ENCODE peak calls at places on chromosomes 6 and 20, in nine cellular contexts. One of them, this sample, is unnamed.

GRCh38 chr20:35661013-35661412 is 3.7 kb downstream of the CPNE1 start:
- DNase-seq in WTC11: no peak
- DNase-seq in tibial nerve: no peak
- DNase-seq in ovary: no peak
- DNase-seq in Karpas-422: no peak
- DNase-seq in SHP77: no peak
- DNase-seq in HuH-7: no peak
- DNase-seq in astrocyte of the hippocampus: peak; percentile 41
- DNase-seq in HFFc6: no peak
- DNase-seq in this sample: no peak

GRCh38 chr6:39452746-39453145 is 130.2 kb upstream of the KCNK16 start:
- DNase-seq in HFFc6: no peak
- DNase-seq in tibial nerve: no peak
- DNase-seq in HuH-7: no peak
- DNase-seq in Karpas-422: no peak
- DNase-seq in astrocyte of the hippocampus: peak; percentile 15
- DNase-seq in SHP77: no peak
- DNase-seq in WTC11: no peak
- DNase-seq in ovary: no peak
- DNase-seq in this sample: no peak

GRCh38 chr6:142542704-142543233 is 241.0 kb downstream of the ADGRG6 start:
- DNase-seq in Karpas-422: no peak
- DNase-seq in ovary: peak; percentile 53
- DNase-seq in astrocyte of the hippocampus: peak; percentile 44
- DNase-seq in tibial nerve: peak; percentile 30
- DNase-seq in WTC11: no peak
- DNase-seq in HFFc6: peak; percentile 81
- DNase-seq in SHP77: no peak
- DNase-seq in HuH-7: no peak
- DNase-seq in this sample: peak; percentile 63

GRCh38 chr6:42099340-42100028 is 42.9 kb downstream of the C6orf132 start:
- DNase-seq in HuH-7: no peak
- DNase-seq in WTC11: no peak
- DNase-seq in ovary: no peak
- DNase-seq in astrocyte of the hippocampus: peak; percentile 38
- DNase-seq in SHP77: no peak
- DNase-seq in Karpas-422: no peak
- DNase-seq in tibial nerve: peak; percentile 22
- DNase-seq in HFFc6: peak; percentile 26
- DNase-seq in this sample: no peak

GRCh38 chr6:87155920-87156600 is 695 bp downstream of the ZNF292 start:
- DNase-seq in tibial nerve: peak; percentile 19
- DNase-seq in astrocyte of the hippocampus: peak; percentile 77
- DNase-seq in HuH-7: peak; percentile 31
- DNase-seq in WTC11: peak; percentile 72
- DNase-seq in ovary: peak; percentile 36
- DNase-seq in HFFc6: peak; percentile 32
- DNase-seq in SHP77: no peak
- DNase-seq in Karpas-422: peak; percentile 58
- DNase-seq in this sample: no peak

GRCh38 chr20:61263938-61264337 is 11.9 kb downstream of the CDH4 start:
- DNase-seq in Karpas-422: no peak
- DNase-seq in tibial nerve: no peak
- DNase-seq in HFFc6: no peak
- DNase-seq in astrocyte of the hippocampus: no peak
- DNase-seq in SHP77: no peak
- DNase-seq in HuH-7: no peak
- DNase-seq in WTC11: no peak
- DNase-seq in ovary: no peak
- DNase-seq in this sample: no peak

GRCh38 chr20:46840054-46840729 is 54.5 kb upstream of the EYA2 start:
- DNase-seq in HuH-7: no peak
- DNase-seq in SHP77: no peak
- DNase-seq in Karpas-422: no peak
- DNase-seq in ovary: no peak
- DNase-seq in tibial nerve: no peak
- DNase-seq in WTC11: no peak
- DNase-seq in HFFc6: no peak
- DNase-seq in astrocyte of the hippocampus: no peak
- DNase-seq in this sample: no peak

GRCh38 chr6:44456070-44456965 is 68.8 kb downstream of the CDC5L start:
- DNase-seq in HuH-7: peak; percentile 45
- DNase-seq in tibial nerve: no peak
- DNase-seq in WTC11: no peak
- DNase-seq in Karpas-422: peak; percentile 82
- DNase-seq in HFFc6: peak; percentile 30
- DNase-seq in astrocyte of the hippocampus: peak; percentile 62
- DNase-seq in SHP77: peak; percentile 48
- DNase-seq in ovary: peak; percentile 53
- DNase-seq in this sample: no peak

GRCh38 chr6:10180138-10181074 is 234.5 kb downstream of the TFAP2A start:
- DNase-seq in WTC11: no peak
- DNase-seq in HFFc6: no peak
- DNase-seq in tibial nerve: no peak
- DNase-seq in ovary: no peak
- DNase-seq in Karpas-422: no peak
- DNase-seq in astrocyte of the hippocampus: no peak
- DNase-seq in SHP77: no peak
- DNase-seq in HuH-7: no peak
- DNase-seq in this sample: no peak

GRCh38 chr6:22322103-22322882 is 25.5 kb upstream of the PRL start:
- DNase-seq in WTC11: no peak
- DNase-seq in ovary: no peak
- DNase-seq in astrocyte of the hippocampus: no peak
- DNase-seq in tibial nerve: no peak
- DNase-seq in HFFc6: no peak
- DNase-seq in Karpas-422: no peak
- DNase-seq in SHP77: no peak
- DNase-seq in HuH-7: no peak
- DNase-seq in this sample: no peak

GRCh38 chr20:46438156-46438750 is 31.8 kb upstream of the ELMO2 start:
- DNase-seq in astrocyte of the hippocampus: peak; percentile 52
- DNase-seq in ovary: no peak
- DNase-seq in WTC11: no peak
- DNase-seq in Karpas-422: peak; percentile 92
- DNase-seq in tibial nerve: no peak
- DNase-seq in SHP77: peak; percentile 61
- DNase-seq in HFFc6: peak; percentile 48
- DNase-seq in HuH-7: peak; percentile 49
- DNase-seq in this sample: no peak

GRCh38 chr20:33081411-33082154 is 2.1 kb downstream of the BPIFB4 start:
- DNase-seq in astrocyte of the hippocampus: no peak
- DNase-seq in ovary: no peak
- DNase-seq in tibial nerve: no peak
- DNase-seq in Karpas-422: no peak
- DNase-seq in HFFc6: no peak
- DNase-seq in SHP77: no peak
- DNase-seq in WTC11: no peak
- DNase-seq in HuH-7: no peak
- DNase-seq in this sample: no peak

GRCh38 chr6:80161438-80161837 is 55.0 kb downstream of the BCKDHB start:
- DNase-seq in Karpas-422: no peak
- DNase-seq in astrocyte of the hippocampus: no peak
- DNase-seq in tibial nerve: no peak
- DNase-seq in ovary: no peak
- DNase-seq in HuH-7: no peak
- DNase-seq in WTC11: no peak
- DNase-seq in HFFc6: no peak
- DNase-seq in SHP77: no peak
- DNase-seq in this sample: no peak

GRCh38 chr6:23505021-23505420 is 621.0 kb upstream of the NRSN1 start:
- DNase-seq in HuH-7: no peak
- DNase-seq in SHP77: no peak
- DNase-seq in astrocyte of the hippocampus: peak; percentile 4
- DNase-seq in ovary: no peak
- DNase-seq in Karpas-422: no peak
- DNase-seq in tibial nerve: no peak
- DNase-seq in HFFc6: no peak
- DNase-seq in WTC11: no peak
- DNase-seq in this sample: no peak

GRCh38 chr6:124334359-124334758 is 530.7 kb downstream of the NKAIN2 start:
- DNase-seq in WTC11: no peak
- DNase-seq in Karpas-422: no peak
- DNase-seq in SHP77: no peak
- DNase-seq in tibial nerve: no peak
- DNase-seq in ovary: no peak
- DNase-seq in HFFc6: no peak
- DNase-seq in HuH-7: no peak
- DNase-seq in astrocyte of the hippocampus: no peak
- DNase-seq in this sample: no peak

GRCh38 chr6:96116674-96117073 is 100.9 kb downstream of the FUT9 start:
- DNase-seq in HuH-7: no peak
- DNase-seq in astrocyte of the hippocampus: peak; percentile 36
- DNase-seq in WTC11: no peak
- DNase-seq in HFFc6: no peak
- DNase-seq in ovary: no peak
- DNase-seq in tibial nerve: no peak
- DNase-seq in Karpas-422: peak; percentile 55
- DNase-seq in SHP77: no peak
- DNase-seq in this sample: no peak

GRCh38 chr6:148596886-148597455 is 149.9 kb upstream of the UST start:
- DNase-seq in tibial nerve: no peak
- DNase-seq in SHP77: no peak
- DNase-seq in Karpas-422: no peak
- DNase-seq in ovary: no peak
- DNase-seq in HuH-7: no peak
- DNase-seq in astrocyte of the hippocampus: no peak
- DNase-seq in HFFc6: no peak
- DNase-seq in WTC11: no peak
- DNase-seq in this sample: no peak

GRCh38 chr6:14217728-14218637 is 100.4 kb downstream of the CD83 start:
- DNase-seq in tibial nerve: no peak
- DNase-seq in WTC11: no peak
- DNase-seq in HuH-7: no peak
- DNase-seq in SHP77: no peak
- DNase-seq in Karpas-422: no peak
- DNase-seq in astrocyte of the hippocampus: no peak
- DNase-seq in ovary: no peak
- DNase-seq in HFFc6: no peak
- DNase-seq in this sample: no peak

GRCh38 chr6:90204327-90204726 is 92.3 kb downstream of the BACH2 start:
- DNase-seq in Karpas-422: no peak
- DNase-seq in ovary: no peak
- DNase-seq in tibial nerve: no peak
- DNase-seq in astrocyte of the hippocampus: no peak
- DNase-seq in HuH-7: no peak
- DNase-seq in WTC11: no peak
- DNase-seq in SHP77: no peak
- DNase-seq in HFFc6: no peak
- DNase-seq in this sample: no peak

GRCh38 chr6:152380351-152380767 is 256.8 kb downstream of the SYNE1 start:
- DNase-seq in HuH-7: no peak
- DNase-seq in tibial nerve: no peak
- DNase-seq in ovary: no peak
- DNase-seq in WTC11: no peak
- DNase-seq in SHP77: no peak
- DNase-seq in Karpas-422: no peak
- DNase-seq in HFFc6: peak; percentile 77
- DNase-seq in astrocyte of the hippocampus: peak; percentile 88
- DNase-seq in this sample: no peak

GRCh38 chr20:10696650-10697049 is 22.9 kb upstream of the JAG1 start:
- DNase-seq in Karpas-422: peak; percentile 84
- DNase-seq in tibial nerve: no peak
- DNase-seq in WTC11: peak; percentile 77
- DNase-seq in SHP77: no peak
- DNase-seq in HuH-7: no peak
- DNase-seq in HFFc6: no peak
- DNase-seq in astrocyte of the hippocampus: no peak
- DNase-seq in ovary: no peak
- DNase-seq in this sample: no peak

GRCh38 chr6:165636415-165637048 is 26.5 kb downstream of the PDE10A start:
- DNase-seq in WTC11: peak; percentile 31
- DNase-seq in astrocyte of the hippocampus: peak; percentile 46
- DNase-seq in HuH-7: no peak
- DNase-seq in ovary: no peak
- DNase-seq in tibial nerve: no peak
- DNase-seq in HFFc6: no peak
- DNase-seq in Karpas-422: no peak
- DNase-seq in SHP77: no peak
- DNase-seq in this sample: no peak

GRCh38 chr20:14921546-14921945 is 584.1 kb upstream of the FLRT3 start:
- DNase-seq in Karpas-422: no peak
- DNase-seq in astrocyte of the hippocampus: peak; percentile 28
- DNase-seq in HFFc6: no peak
- DNase-seq in WTC11: no peak
- DNase-seq in SHP77: no peak
- DNase-seq in ovary: no peak
- DNase-seq in HuH-7: no peak
- DNase-seq in tibial nerve: no peak
- DNase-seq in this sample: no peak

GRCh38 chr6:398065-398464 is 6.5 kb downstream of the IRF4 start:
- DNase-seq in HFFc6: no peak
- DNase-seq in WTC11: no peak
- DNase-seq in SHP77: no peak
- DNase-seq in Karpas-422: no peak
- DNase-seq in ovary: no peak
- DNase-seq in tibial nerve: no peak
- DNase-seq in astrocyte of the hippocampus: no peak
- DNase-seq in HuH-7: no peak
- DNase-seq in this sample: no peak

GRCh38 chr6:45681860-45682488 is 304.2 kb upstream of the SUPT3H start:
- DNase-seq in tibial nerve: no peak
- DNase-seq in HuH-7: no peak
- DNase-seq in WTC11: no peak
- DNase-seq in astrocyte of the hippocampus: no peak
- DNase-seq in Karpas-422: peak; percentile 95
- DNase-seq in ovary: no peak
- DNase-seq in HFFc6: peak; percentile 47
- DNase-seq in SHP77: no peak
- DNase-seq in this sample: peak; percentile 94

GRCh38 chr20:57573893-57574292 is 13.0 kb downstream of the PCK1 start:
- DNase-seq in astrocyte of the hippocampus: no peak
- DNase-seq in WTC11: peak; percentile 51
- DNase-seq in HuH-7: no peak
- DNase-seq in Karpas-422: no peak
- DNase-seq in ovary: no peak
- DNase-seq in SHP77: no peak
- DNase-seq in HFFc6: no peak
- DNase-seq in tibial nerve: no peak
- DNase-seq in this sample: no peak

GRCh38 chr20:17662333-17663039 is 19.6 kb downstream of the RRBP1 start:
- DNase-seq in ovary: no peak
- DNase-seq in WTC11: no peak
- DNase-seq in tibial nerve: no peak
- DNase-seq in HuH-7: no peak
- DNase-seq in astrocyte of the hippocampus: no peak
- DNase-seq in SHP77: no peak
- DNase-seq in HFFc6: peak; percentile 31
- DNase-seq in Karpas-422: no peak
- DNase-seq in this sample: no peak

GRCh38 chr6:35181933-35182612 is 31.7 kb upstream of the SCUBE3 start:
- DNase-seq in Karpas-422: peak; percentile 60
- DNase-seq in HFFc6: peak; percentile 77
- DNase-seq in tibial nerve: peak; percentile 62
- DNase-seq in ovary: peak; percentile 39
- DNase-seq in astrocyte of the hippocampus: peak; percentile 73
- DNase-seq in HuH-7: no peak
- DNase-seq in SHP77: no peak
- DNase-seq in WTC11: peak; percentile 49
- DNase-seq in this sample: no peak

GRCh38 chr6:37569999-37570776 is 70.5 kb upstream of the CCDC167 start:
- DNase-seq in Karpas-422: peak; percentile 90
- DNase-seq in tibial nerve: no peak
- DNase-seq in SHP77: no peak
- DNase-seq in HFFc6: no peak
- DNase-seq in WTC11: no peak
- DNase-seq in HuH-7: no peak
- DNase-seq in astrocyte of the hippocampus: no peak
- DNase-seq in ovary: no peak
- DNase-seq in this sample: no peak

GRCh38 chr20:3410464-3410863 is 3.0 kb upstream of the DNAAF9 start:
- DNase-seq in ovary: no peak
- DNase-seq in WTC11: no peak
- DNase-seq in SHP77: no peak
- DNase-seq in HFFc6: no peak
- DNase-seq in tibial nerve: no peak
- DNase-seq in Karpas-422: no peak
- DNase-seq in astrocyte of the hippocampus: no peak
- DNase-seq in HuH-7: no peak
- DNase-seq in this sample: no peak

GRCh38 chr20:47664744-47665143 is 120.5 kb downstream of the SULF2 start:
- DNase-seq in SHP77: no peak
- DNase-seq in HuH-7: no peak
- DNase-seq in astrocyte of the hippocampus: no peak
- DNase-seq in tibial nerve: no peak
- DNase-seq in ovary: no peak
- DNase-seq in WTC11: no peak
- DNase-seq in Karpas-422: no peak
- DNase-seq in HFFc6: no peak
- DNase-seq in this sample: no peak

This sample was measured in epithelial cell of proximal tubule.